ENCODE peak calls at places on chromosomes 5 and 9, in five cellular contexts. One of them, this sample, is unnamed.
A peak's percentile ranks its signal among the peaks of the same experiment; 100 is the strongest.

GRCh38 chr5:150523472-150524350 is 15.8 kb downstream of the NDST1 start:
- DNase-seq in GM12878: no peak
- DNase-seq in K562: peak; percentile 57
- DNase-seq in HepG2: peak; percentile 73
- DNase-seq in H1: no peak
- DNase-seq in this sample: peak; percentile 79

GRCh38 chr5:33649801-33650482 is 209.2 kb downstream of the TARS1 start:
- DNase-seq in GM12878: no peak
- DNase-seq in K562: no peak
- DNase-seq in HepG2: no peak
- DNase-seq in H1: no peak
- DNase-seq in this sample: no peak

GRCh38 chr5:53434566-53434965 is 45.9 kb upstream of the FST start:
- DNase-seq in GM12878: no peak
- DNase-seq in K562: no peak
- DNase-seq in HepG2: no peak
- DNase-seq in H1: no peak
- DNase-seq in this sample: no peak

GRCh38 chr5:32283539-32284377 is 29.0 kb downstream of the MTMR12 start:
- DNase-seq in GM12878: no peak
- DNase-seq in K562: no peak
- DNase-seq in HepG2: no peak
- DNase-seq in H1: no peak
- DNase-seq in this sample: no peak

GRCh38 chr9:124010665-124011321 is 775 bp upstream of the LHX2 start:
- DNase-seq in GM12878: no peak
- DNase-seq in K562: no peak
- DNase-seq in HepG2: no peak
- DNase-seq in H1: no peak
- DNase-seq in this sample: peak; percentile 76

GRCh38 chr9:4289411-4290380 is 10.2 kb downstream of the GLIS3 start:
- DNase-seq in GM12878: no peak
- DNase-seq in K562: no peak
- DNase-seq in HepG2: no peak
- DNase-seq in H1: no peak
- DNase-seq in this sample: no peak

GRCh38 chr5:72412283-72413055 is 92.3 kb downstream of the PTCD2 start:
- DNase-seq in GM12878: no peak
- DNase-seq in K562: no peak
- DNase-seq in HepG2: no peak
- DNase-seq in H1: no peak
- DNase-seq in this sample: no peak

GRCh38 chr5:43685271-43685950 is 82.4 kb downstream of the NNT start:
- DNase-seq in GM12878: no peak
- DNase-seq in K562: no peak
- DNase-seq in HepG2: no peak
- DNase-seq in H1: no peak
- DNase-seq in this sample: no peak

GRCh38 chr9:18703086-18703750 is 229.3 kb downstream of the ADAMTSL1 start:
- DNase-seq in GM12878: no peak
- DNase-seq in K562: no peak
- DNase-seq in HepG2: no peak
- DNase-seq in H1: no peak
- DNase-seq in this sample: peak; percentile 31

GRCh38 chr5:102600964-102601363 is 102.2 kb upstream of the SLCO6A1 start:
- DNase-seq in GM12878: no peak
- DNase-seq in K562: no peak
- DNase-seq in HepG2: no peak
- DNase-seq in H1: no peak
- DNase-seq in this sample: no peak

GRCh38 chr5:4229414-4229813 is 633.8 kb downstream of the IRX1 start:
- DNase-seq in GM12878: no peak
- DNase-seq in K562: no peak
- DNase-seq in HepG2: no peak
- DNase-seq in H1: no peak
- DNase-seq in this sample: no peak

GRCh38 chr9:110967196-110967595 is 71.1 kb downstream of the LPAR1 start:
- DNase-seq in GM12878: no peak
- DNase-seq in K562: no peak
- DNase-seq in HepG2: no peak
- DNase-seq in H1: no peak
- DNase-seq in this sample: no peak

GRCh38 chr9:110971234-110971633 is 67.0 kb downstream of the LPAR1 start:
- DNase-seq in GM12878: no peak
- DNase-seq in K562: no peak
- DNase-seq in HepG2: no peak
- DNase-seq in H1: no peak
- DNase-seq in this sample: no peak

GRCh38 chr9:110975278-110975677 is 63.0 kb downstream of the LPAR1 start:
- DNase-seq in GM12878: no peak
- DNase-seq in K562: no peak
- DNase-seq in HepG2: no peak
- DNase-seq in H1: no peak
- DNase-seq in this sample: no peak

GRCh38 chr9:110971705-110972104 is 66.6 kb downstream of the LPAR1 start:
- DNase-seq in GM12878: no peak
- DNase-seq in K562: no peak
- DNase-seq in HepG2: no peak
- DNase-seq in H1: no peak
- DNase-seq in this sample: no peak

DNA sequence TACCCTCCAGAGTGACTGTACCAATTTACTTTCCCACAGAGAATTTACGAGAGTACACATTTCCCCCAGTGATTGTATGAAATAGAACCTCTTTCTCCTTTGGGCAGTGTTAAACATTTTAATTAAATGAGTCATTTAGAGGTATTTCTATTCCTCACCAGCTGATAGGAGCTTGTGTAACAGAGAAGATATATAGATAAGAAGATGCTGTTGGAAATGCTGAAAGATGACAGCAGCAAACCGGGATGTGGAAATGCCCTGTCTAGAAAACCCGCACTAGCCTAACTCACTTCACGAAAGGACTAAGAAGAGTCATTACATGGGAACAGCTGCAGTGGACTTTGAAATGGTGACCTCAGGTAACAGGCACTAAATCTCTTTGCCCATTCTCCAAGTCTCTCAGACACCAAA is 68.3 kb downstream of the LPAR1 start:
- DNase-seq in GM12878: no peak
- DNase-seq in K562: no peak
- DNase-seq in HepG2: peak; percentile 5
- DNase-seq in H1: no peak
- DNase-seq in this sample: no peak
- H3K4me2 ChIP-seq in GM12878: no peak overlapping the region
- H3K4me2 ChIP-seq in K562: no peak overlapping the region
- H3K4me2 ChIP-seq in HepG2: no peak overlapping the region
- H3K4me2 ChIP-seq in H1: no peak overlapping the region
- H3K4me2 ChIP-seq in this sample: no peak overlapping the region

GRCh38 chr5:158722940-158723339 is 376.8 kb downstream of the EBF1 start:
- DNase-seq in GM12878: no peak
- DNase-seq in K562: no peak
- DNase-seq in HepG2: no peak
- DNase-seq in H1: peak; percentile 47
- DNase-seq in this sample: no peak

GRCh38 chr5:158727771-158728311 is 371.9 kb downstream of the EBF1 start:
- DNase-seq in GM12878: no peak
- DNase-seq in K562: no peak
- DNase-seq in HepG2: peak; percentile 1
- DNase-seq in H1: no peak
- DNase-seq in this sample: no peak

GRCh38 chr5:158720316-158720715 is 379.4 kb downstream of the EBF1 start:
- DNase-seq in GM12878: no peak
- DNase-seq in K562: no peak
- DNase-seq in HepG2: no peak
- DNase-seq in H1: no peak
- DNase-seq in this sample: no peak

GRCh38 chr5:158727108-158727507 is 372.6 kb downstream of the EBF1 start:
- DNase-seq in GM12878: no peak
- DNase-seq in K562: no peak
- DNase-seq in HepG2: no peak
- DNase-seq in H1: no peak
- DNase-seq in this sample: no peak

GRCh38 chr5:158725223-158725825 is 374.4 kb downstream of the EBF1 start:
- DNase-seq in GM12878: no peak
- DNase-seq in K562: no peak
- DNase-seq in HepG2: no peak
- DNase-seq in H1: no peak
- DNase-seq in this sample: no peak
- TF ChIP-seq MAX in GM12878: no peak
- TF ChIP-seq MAX in K562: no peak
- TF ChIP-seq MAX in HepG2: no peak
- TF ChIP-seq MAX in H1: no peak
- TF ChIP-seq MAX in this sample: no peak

GRCh38 chr5:18984559-18985080 is 1003.4 kb downstream of the CDH18 start:
- DNase-seq in GM12878: no peak
- DNase-seq in K562: no peak
- DNase-seq in HepG2: no peak
- DNase-seq in H1: no peak
- DNase-seq in this sample: no peak
- TF ChIP-seq GABPA in GM12878: no peak
- TF ChIP-seq GABPA in K562: no peak
- TF ChIP-seq GABPA in HepG2: no peak
- TF ChIP-seq GABPA in H1: no peak
- TF ChIP-seq GABPA in this sample: no peak

DNA sequence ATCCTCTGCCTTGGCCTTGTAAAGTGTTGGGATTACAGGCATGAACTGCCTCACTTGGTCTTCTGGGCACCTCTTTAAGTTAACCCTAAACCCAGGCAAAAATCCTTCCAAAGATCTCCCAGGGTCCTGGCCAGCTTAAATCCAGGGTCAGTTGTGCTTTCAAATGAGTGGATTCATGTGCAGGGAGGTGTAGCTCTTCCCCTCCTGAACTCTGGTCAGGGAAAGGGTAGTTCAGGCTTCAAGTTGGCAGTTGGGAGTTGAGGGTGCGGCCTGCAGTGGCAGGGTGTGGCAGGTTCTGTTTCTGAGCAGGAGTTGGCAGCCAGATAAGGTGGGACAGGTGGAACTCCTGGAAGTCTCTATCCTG is 3.6 kb downstream of the HNRNPAB start:
- DNase-seq in GM12878: no peak
- DNase-seq in K562: no peak
- DNase-seq in HepG2: no peak
- DNase-seq in H1: no peak
- DNase-seq in this sample: no peak
- H3K4me2 ChIP-seq in GM12878: peak overlapping the region; percentile 66
- H3K4me2 ChIP-seq in K562: peak overlapping the region; percentile 31
- H3K4me2 ChIP-seq in HepG2: peak overlapping the region; percentile 2
- H3K4me2 ChIP-seq in H1: no peak overlapping the region
- H3K4me2 ChIP-seq in this sample: peak overlapping the region; percentile 11

DNA sequence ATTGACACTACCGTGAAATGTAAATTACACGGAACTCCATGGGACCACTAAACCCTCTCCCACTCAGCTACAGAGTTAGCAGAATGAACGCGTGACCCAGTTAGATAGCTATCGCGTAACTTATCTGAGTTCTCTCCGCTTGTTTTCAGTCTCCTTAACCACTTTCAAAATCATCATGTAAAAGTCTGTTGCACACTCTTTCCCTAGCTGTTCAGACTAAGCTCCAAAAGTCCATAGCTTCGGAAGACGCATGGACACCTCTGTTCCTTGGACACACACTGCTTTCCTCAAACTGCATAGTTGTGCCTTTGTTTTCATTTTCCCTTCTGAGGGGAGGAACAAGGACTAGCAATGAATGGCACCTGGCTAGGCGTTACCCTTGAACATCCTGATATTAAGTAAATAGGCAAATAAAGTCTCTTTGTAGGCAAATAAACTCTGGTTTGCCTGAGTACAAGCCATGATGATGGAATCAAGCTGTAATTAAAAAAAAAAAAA is 83.3 kb downstream of the DAPK1 start:
- DNase-seq in GM12878: no peak
- DNase-seq in K562: no peak
- DNase-seq in HepG2: peak; percentile 41
- DNase-seq in H1: no peak
- DNase-seq in this sample: no peak
- TF ChIP-seq MAX in GM12878: no peak
- TF ChIP-seq MAX in K562: no peak
- TF ChIP-seq MAX in HepG2: no peak
- TF ChIP-seq MAX in H1: no peak
- TF ChIP-seq MAX in this sample: no peak

This sample was measured in SK-N-SH.